ENCODE peak calls at places on chromosome 5, in four cellular contexts. One of them, this sample, is unnamed.

GRCh38 chr5:79990205-79990597 is 861 bp downstream of the MTX3 start:
- DNase-seq in cardiac muscle cell: no peak
- DNase-seq in CD4-positive, alpha-beta T cell: no peak
- DNase-seq in dorsolateral prefrontal cortex: no peak
- DNase-seq in this sample: no peak

GRCh38 chr5:39501403-39501802 is 76.6 kb upstream of the DAB2 start:
- DNase-seq in cardiac muscle cell: no peak
- DNase-seq in CD4-positive, alpha-beta T cell: no peak
- DNase-seq in dorsolateral prefrontal cortex: no peak
- DNase-seq in this sample: no peak

GRCh38 chr5:107502711-107503110 is 168.0 kb downstream of the EFNA5 start:
- DNase-seq in cardiac muscle cell: no peak
- DNase-seq in CD4-positive, alpha-beta T cell: no peak
- DNase-seq in dorsolateral prefrontal cortex: no peak
- DNase-seq in this sample: no peak

GRCh38 chr5:149845601-149846000 is 99.0 kb downstream of the PDE6A start:
- DNase-seq in cardiac muscle cell: no peak
- DNase-seq in CD4-positive, alpha-beta T cell: no peak
- DNase-seq in dorsolateral prefrontal cortex: no peak
- DNase-seq in this sample: no peak

GRCh38 chr5:154071799-154072781 is 33.3 kb downstream of the MFAP3 start:
- DNase-seq in cardiac muscle cell: peak
- DNase-seq in CD4-positive, alpha-beta T cell: peak
- DNase-seq in dorsolateral prefrontal cortex: peak
- DNase-seq in this sample: peak

GRCh38 chr5:173234129-173234793 is 745 bp downstream of the NKX2-5 start:
- DNase-seq in cardiac muscle cell: peak
- DNase-seq in CD4-positive, alpha-beta T cell: no peak
- DNase-seq in dorsolateral prefrontal cortex: no peak
- DNase-seq in this sample: peak

GRCh38 chr5:81856948-81857928 is 106.3 kb upstream of the SSBP2 start:
- DNase-seq in cardiac muscle cell: peak
- DNase-seq in CD4-positive, alpha-beta T cell: no peak
- DNase-seq in dorsolateral prefrontal cortex: peak
- DNase-seq in this sample: peak

GRCh38 chr5:56012281-56012963 is 17.7 kb upstream of the IL6ST start:
- DNase-seq in cardiac muscle cell: no peak
- DNase-seq in CD4-positive, alpha-beta T cell: peak
- DNase-seq in dorsolateral prefrontal cortex: no peak
- DNase-seq in this sample: no peak

GRCh38 chr5:148224131-148224742 is 14.1 kb upstream of the MARCOL start:
- DNase-seq in cardiac muscle cell: no peak
- DNase-seq in CD4-positive, alpha-beta T cell: no peak
- DNase-seq in dorsolateral prefrontal cortex: no peak
- DNase-seq in this sample: no peak

GRCh38 chr5:107389769-107390168 is 281.0 kb downstream of the EFNA5 start:
- DNase-seq in cardiac muscle cell: no peak
- DNase-seq in CD4-positive, alpha-beta T cell: no peak
- DNase-seq in dorsolateral prefrontal cortex: no peak
- DNase-seq in this sample: no peak

GRCh38 chr5:16866795-16867584 is 69.1 kb downstream of the MYO10 start:
- DNase-seq in cardiac muscle cell: peak
- DNase-seq in CD4-positive, alpha-beta T cell: no peak
- DNase-seq in dorsolateral prefrontal cortex: no peak
- DNase-seq in this sample: peak

GRCh38 chr5:111869681-111870080 is 112.7 kb upstream of the NREP start:
- DNase-seq in cardiac muscle cell: no peak
- DNase-seq in CD4-positive, alpha-beta T cell: no peak
- DNase-seq in dorsolateral prefrontal cortex: no peak
- DNase-seq in this sample: no peak

GRCh38 chr5:135441256-135441915 is 5.8 kb downstream of the DCANP1 start:
- DNase-seq in cardiac muscle cell: no peak
- DNase-seq in CD4-positive, alpha-beta T cell: no peak
- DNase-seq in dorsolateral prefrontal cortex: no peak
- DNase-seq in this sample: peak

GRCh38 chr5:113213551-113213971 is 221.2 kb downstream of the TSSK1B start:
- DNase-seq in cardiac muscle cell: no peak
- DNase-seq in CD4-positive, alpha-beta T cell: no peak
- DNase-seq in dorsolateral prefrontal cortex: no peak
- DNase-seq in this sample: peak

GRCh38 chr5:176785184-176786145 is 24.9 kb upstream of the UNC5A start:
- DNase-seq in cardiac muscle cell: no peak
- DNase-seq in CD4-positive, alpha-beta T cell: no peak
- DNase-seq in dorsolateral prefrontal cortex: no peak
- DNase-seq in this sample: no peak

DNA sequence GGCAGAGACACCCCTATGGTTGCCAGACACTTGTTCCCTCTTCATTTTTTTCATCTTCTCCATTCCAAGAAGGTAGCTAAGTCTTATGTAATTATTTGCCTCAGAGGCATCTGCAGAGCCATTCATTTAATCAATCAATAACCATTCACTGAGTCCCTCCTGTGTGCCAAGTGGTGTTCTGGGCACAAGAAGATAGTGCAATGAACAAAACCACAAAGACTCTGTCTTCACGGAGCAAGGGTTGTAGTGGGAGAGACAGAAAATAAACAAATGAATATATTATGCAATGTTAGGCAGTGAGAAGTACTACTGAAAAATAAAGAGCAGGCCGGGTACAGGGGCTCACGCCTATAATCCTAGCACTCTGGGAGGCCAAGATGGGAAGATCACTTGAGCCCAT is 41.4 kb upstream of the CTNNA1 start:
- DNase-seq in cardiac muscle cell: no peak
- DNase-seq in CD4-positive, alpha-beta T cell: no peak
- DNase-seq in dorsolateral prefrontal cortex: no peak
- DNase-seq in this sample: no peak
- H3K27ac ChIP-seq in cardiac muscle cell: no peak
- H3K27ac ChIP-seq in CD4-positive, alpha-beta T cell: no peak
- H3K27ac ChIP-seq in dorsolateral prefrontal cortex: no peak
- H3K27ac ChIP-seq in this sample: no peak

GRCh38 chr5:157747766-157748700 is 4.5 kb downstream of the LSM11 start:
- DNase-seq in cardiac muscle cell: no peak
- DNase-seq in CD4-positive, alpha-beta T cell: no peak
- DNase-seq in dorsolateral prefrontal cortex: no peak
- DNase-seq in this sample: no peak

GRCh38 chr5:157744055-157745011 is 821 bp downstream of the LSM11 start:
- DNase-seq in cardiac muscle cell: peak
- DNase-seq in CD4-positive, alpha-beta T cell: no peak
- DNase-seq in dorsolateral prefrontal cortex: peak
- DNase-seq in this sample: no peak

GRCh38 chr5:157747173-157747758 is 3.8 kb downstream of the LSM11 start:
- DNase-seq in cardiac muscle cell: no peak
- DNase-seq in CD4-positive, alpha-beta T cell: no peak
- DNase-seq in dorsolateral prefrontal cortex: no peak
- DNase-seq in this sample: no peak

GRCh38 chr5:157743163-157744054 is at the start of gene LSM11:
- DNase-seq in cardiac muscle cell: peak
- DNase-seq in CD4-positive, alpha-beta T cell: peak
- DNase-seq in dorsolateral prefrontal cortex: peak
- DNase-seq in this sample: peak

DNA sequence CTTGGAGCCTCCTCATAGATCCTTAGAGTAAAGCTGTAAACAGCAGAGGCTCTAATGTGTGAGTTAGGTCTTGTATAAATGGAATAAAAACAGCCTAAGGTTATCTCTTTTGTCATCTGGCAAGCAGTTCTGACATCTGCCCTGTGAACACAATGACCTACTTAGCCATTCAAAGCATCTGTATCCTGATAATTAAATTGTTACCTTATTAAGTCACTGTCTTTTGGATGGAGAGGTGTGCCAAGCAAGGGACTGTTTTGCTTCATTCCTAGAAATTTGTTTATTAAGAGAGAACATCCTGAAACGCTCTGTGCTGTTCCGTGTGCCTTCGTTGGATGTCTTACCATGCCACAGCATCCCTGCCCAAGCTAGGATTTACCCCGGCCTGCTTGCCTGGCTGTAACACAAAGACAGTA is 1.5 kb downstream of the LSM11 start:
- DNase-seq in cardiac muscle cell: no peak
- DNase-seq in CD4-positive, alpha-beta T cell: no peak
- DNase-seq in dorsolateral prefrontal cortex: peak
- DNase-seq in this sample: no peak
- TF ChIP-seq CTCF in cardiac muscle cell: no peak
- TF ChIP-seq CTCF in CD4-positive, alpha-beta T cell: no peak
- TF ChIP-seq CTCF in dorsolateral prefrontal cortex: no peak
- TF ChIP-seq CTCF in this sample: no peak

GRCh38 chr5:144915452-144915851 is 744.8 kb downstream of the KCTD16 start:
- DNase-seq in cardiac muscle cell: no peak
- DNase-seq in CD4-positive, alpha-beta T cell: no peak
- DNase-seq in dorsolateral prefrontal cortex: no peak
- DNase-seq in this sample: no peak
- H3K27ac ChIP-seq in cardiac muscle cell: no peak
- H3K27ac ChIP-seq in CD4-positive, alpha-beta T cell: no peak
- H3K27ac ChIP-seq in dorsolateral prefrontal cortex: no peak
- H3K27ac ChIP-seq in this sample: no peak

GRCh38 chr5:41636605-41637004 is 126.2 kb upstream of the PLCXD3 start:
- DNase-seq in cardiac muscle cell: peak
- DNase-seq in CD4-positive, alpha-beta T cell: no peak
- DNase-seq in dorsolateral prefrontal cortex: no peak
- DNase-seq in this sample: peak
- TF ChIP-seq CTCF in cardiac muscle cell: peak
- TF ChIP-seq CTCF in CD4-positive, alpha-beta T cell: no peak
- TF ChIP-seq CTCF in dorsolateral prefrontal cortex: no peak
- TF ChIP-seq CTCF in this sample: peak

GRCh38 chr5:74542477-74542876 is 98.1 kb downstream of the ENC1 start:
- DNase-seq in cardiac muscle cell: no peak
- DNase-seq in CD4-positive, alpha-beta T cell: no peak
- DNase-seq in dorsolateral prefrontal cortex: no peak
- DNase-seq in this sample: peak

GRCh38 chr5:74544811-74545210 is 95.7 kb downstream of the ENC1 start:
- DNase-seq in cardiac muscle cell: no peak
- DNase-seq in CD4-positive, alpha-beta T cell: no peak
- DNase-seq in dorsolateral prefrontal cortex: no peak
- DNase-seq in this sample: peak

GRCh38 chr5:74540582-74540981 is 99.9 kb downstream of the ENC1 start:
- DNase-seq in cardiac muscle cell: no peak
- DNase-seq in CD4-positive, alpha-beta T cell: no peak
- DNase-seq in dorsolateral prefrontal cortex: no peak
- DNase-seq in this sample: peak

GRCh38 chr5:74541381-74541781 is 99.1 kb downstream of the ENC1 start:
- DNase-seq in cardiac muscle cell: no peak
- DNase-seq in CD4-positive, alpha-beta T cell: no peak
- DNase-seq in dorsolateral prefrontal cortex: no peak
- DNase-seq in this sample: no peak

GRCh38 chr5:74543162-74543995 is 97.1 kb downstream of the ENC1 start:
- DNase-seq in cardiac muscle cell: no peak
- DNase-seq in CD4-positive, alpha-beta T cell: no peak
- DNase-seq in dorsolateral prefrontal cortex: no peak
- DNase-seq in this sample: peak
- H3K27ac ChIP-seq in cardiac muscle cell: no peak
- H3K27ac ChIP-seq in CD4-positive, alpha-beta T cell: no peak
- H3K27ac ChIP-seq in dorsolateral prefrontal cortex: no peak
- H3K27ac ChIP-seq in this sample: peak